ENCODE peak calls at places on chromosome 6, in five cellular contexts. X is pancreas, K is cardiac muscle cell, P is type B pancreatic cell, E is heart right ventricle. M is an unnamed sample.

GRCh38 chr6:169371344-169372144 is 117.9 kb upstream of the THBS2 start:
- DNase-seq in E (no peak), K (peak), X (no peak), P (no peak), M (no peak)

GRCh38 chr6:41846666-41847237 is 48.4 kb downstream of the USP49 start:
- DNase-seq in P (no peak), E (peak), K (peak), X (no peak), M (no peak)

GRCh38 chr6:118844915-118845314 is 49.0 kb upstream of the ASF1A start:
- DNase-seq in X (no peak), K (no peak), P (no peak), E (no peak), M (no peak)

GRCh38 chr6:134520181-134521115 is 202.5 kb upstream of the SGK1 start:
- DNase-seq in K (peak), E (no peak), X (no peak), P (no peak), M (no peak)

GRCh38 chr6:11902527-11902926 is 109.6 kb upstream of the HIVEP1 start:
- DNase-seq in X (no peak), P (no peak), K (no peak), E (no peak), M (no peak)

GRCh38 chr6:147268254-147268653 is 64.0 kb downstream of the STXBP5 start:
- DNase-seq in P (no peak), X (no peak), E (no peak), K (no peak), M (no peak)

GRCh38 chr6:159012201-159012600 is 12.2 kb upstream of the RSPH3 start:
- DNase-seq in P (no peak), E (no peak), X (no peak), K (peak), M (no peak)

GRCh38 chr6:48736486-48737206 is 625.6 kb upstream of the PTCHD4 start:
- DNase-seq in K (peak), P (no peak), E (no peak), X (no peak), M (no peak)

GRCh38 chr6:56335733-56336132 is 88.4 kb upstream of the COL21A1 start:
- DNase-seq in E (no peak), X (no peak), P (no peak), K (peak), M (no peak)

GRCh38 chr6:164336455-164336854 is 921.9 kb downstream of the QKI start:
- DNase-seq in X (no peak), E (no peak), K (no peak), P (no peak), M (no peak)

GRCh38 chr6:105993769-105994521 is 92.2 kb upstream of the PRDM1 start:
- DNase-seq in E (peak), P (no peak), X (no peak), K (peak), M (no peak)

GRCh38 chr6:25061289-25061945 is 125.7 kb upstream of the RIPOR2 start:
- DNase-seq in E (no peak), K (no peak), P (no peak), X (no peak), M (no peak)

GRCh38 chr6:79277109-79277508 is 42.6 kb upstream of the HMGN3 start:
- DNase-seq in X (no peak), E (no peak), P (no peak), K (peak), M (no peak)

GRCh38 chr6:144219056-144219685 is 66.0 kb upstream of the UTRN start:
- DNase-seq in X (no peak), K (peak), P (no peak), E (no peak), M (no peak)

GRCh38 chr6:105432797-105433196 is 29.9 kb upstream of the PREP start:
- DNase-seq in P (no peak), X (no peak), K (peak), E (no peak), M (no peak)

GRCh38 chr6:168314029-168314420 is 5.6 kb downstream of the DACT2 start:
- DNase-seq in P (no peak), E (no peak), X (no peak), K (no peak), M (peak)

GRCh38 chr6:82144007-82144851 is 103.3 kb downstream of the IBTK start:
- DNase-seq in E (peak), P (no peak), K (peak), X (no peak), M (no peak)

GRCh38 chr6:46098678-46099077 is 31.1 kb upstream of the ENPP4 start:
- DNase-seq in X (peak), P (no peak), E (peak), K (peak), M (no peak)

GRCh38 chr6:44662461-44663121 is 275.1 kb downstream of the CDC5L start:
- DNase-seq in P (no peak), E (no peak), K (peak), X (no peak), M (no peak)

GRCh38 chr6:22647671-22648070 is 78.3 kb downstream of the HDGFL1 start:
- DNase-seq in E (no peak), P (no peak), X (no peak), K (peak), M (no peak)

GRCh38 chr6:46191961-46192360 is 21.2 kb upstream of the ENPP5 start:
- DNase-seq in K (peak), E (no peak), P (no peak), X (no peak), M (no peak)

GRCh38 chr6:56490994-56491393 is 151.7 kb downstream of the DST start:
- DNase-seq in X (no peak), E (no peak), K (peak), P (no peak), M (no peak)

GRCh38 chr6:116667620-116668019 is 946 bp downstream of the ZUP1 start:
- DNase-seq in K (no peak), E (no peak), P (no peak), X (no peak), M (no peak)

GRCh38 chr6:131982740-131983259 is 31.6 kb upstream of the CCN2 start:
- DNase-seq in E (no peak), P (no peak), K (peak), X (no peak), M (no peak)

GRCh38 chr6:17962436-17963031 is 24.9 kb downstream of the KIF13A start:
- DNase-seq in X (no peak), P (no peak), E (peak), K (peak), M (no peak)

GRCh38 chr6:24228681-24229255 is 102.8 kb downstream of the NRSN1 start:
- DNase-seq in X (no peak), K (peak), E (no peak), P (no peak), M (no peak)

GRCh38 chr6:45681860-45682488 is 304.2 kb upstream of the SUPT3H start:
- DNase-seq in E (no peak), P (no peak), K (peak), X (no peak), M (no peak)

GRCh38 chr6:96783307-96783706 is 54.0 kb downstream of the GPR63 start:
- DNase-seq in K (no peak), E (no peak), P (no peak), X (no peak), M (no peak)

GRCh38 chr6:70133246-70133645 is 169.6 kb downstream of the COL9A1 start:
- DNase-seq in P (no peak), E (no peak), X (no peak), K (no peak), M (no peak)

DNA sequence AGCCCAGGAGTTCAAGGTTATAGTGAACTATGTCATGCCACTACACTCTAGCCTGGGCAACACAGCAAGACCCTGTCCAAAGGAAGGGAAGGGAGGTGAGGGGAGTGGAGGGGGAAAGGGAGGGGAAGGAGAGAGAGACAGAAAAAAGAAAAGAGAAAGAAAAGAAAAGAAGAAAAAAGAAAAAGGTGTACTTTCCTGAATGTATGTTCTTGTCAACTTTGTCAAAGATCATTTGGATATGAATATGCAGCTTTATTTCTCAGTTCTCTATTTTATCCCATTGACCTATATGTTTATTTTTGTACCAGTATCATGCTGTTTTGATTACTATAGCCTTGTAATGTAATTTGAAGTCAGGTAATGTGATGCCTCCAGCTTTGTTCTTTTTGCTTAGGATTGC is 30.9 kb upstream of the FKBP1C start:
- DNase-seq in P (no peak), X (no peak), E (no peak), K (no peak), M (no peak)
- TF ChIP-seq CTCF in P (no peak), X (no peak), E (no peak), K (no peak), M (no peak)

DNA sequence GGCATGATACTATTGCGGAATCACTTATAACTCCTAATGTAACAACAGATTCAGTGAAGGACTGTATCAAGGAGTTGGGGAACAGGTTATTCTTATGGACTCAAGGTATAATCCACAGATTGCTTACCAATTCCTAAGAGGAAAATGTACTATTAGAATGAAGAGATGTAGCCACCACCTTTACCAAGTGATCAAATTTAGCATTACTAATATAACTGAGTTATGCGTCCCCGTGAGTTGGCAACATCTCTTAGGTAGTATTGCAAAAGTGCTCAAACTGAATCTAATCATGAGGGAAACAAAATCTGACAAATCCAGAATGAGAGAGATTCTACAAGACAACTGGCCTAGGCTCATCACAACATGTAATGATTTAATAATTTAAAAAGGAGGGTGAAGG is 777 bp upstream of the SNRNP48 start:
- DNase-seq in E (no peak), X (no peak), P (no peak), K (no peak), M (no peak)
- TF ChIP-seq CTCF in E (no peak), X (no peak), P (no peak), K (no peak), M (no peak)

DNA sequence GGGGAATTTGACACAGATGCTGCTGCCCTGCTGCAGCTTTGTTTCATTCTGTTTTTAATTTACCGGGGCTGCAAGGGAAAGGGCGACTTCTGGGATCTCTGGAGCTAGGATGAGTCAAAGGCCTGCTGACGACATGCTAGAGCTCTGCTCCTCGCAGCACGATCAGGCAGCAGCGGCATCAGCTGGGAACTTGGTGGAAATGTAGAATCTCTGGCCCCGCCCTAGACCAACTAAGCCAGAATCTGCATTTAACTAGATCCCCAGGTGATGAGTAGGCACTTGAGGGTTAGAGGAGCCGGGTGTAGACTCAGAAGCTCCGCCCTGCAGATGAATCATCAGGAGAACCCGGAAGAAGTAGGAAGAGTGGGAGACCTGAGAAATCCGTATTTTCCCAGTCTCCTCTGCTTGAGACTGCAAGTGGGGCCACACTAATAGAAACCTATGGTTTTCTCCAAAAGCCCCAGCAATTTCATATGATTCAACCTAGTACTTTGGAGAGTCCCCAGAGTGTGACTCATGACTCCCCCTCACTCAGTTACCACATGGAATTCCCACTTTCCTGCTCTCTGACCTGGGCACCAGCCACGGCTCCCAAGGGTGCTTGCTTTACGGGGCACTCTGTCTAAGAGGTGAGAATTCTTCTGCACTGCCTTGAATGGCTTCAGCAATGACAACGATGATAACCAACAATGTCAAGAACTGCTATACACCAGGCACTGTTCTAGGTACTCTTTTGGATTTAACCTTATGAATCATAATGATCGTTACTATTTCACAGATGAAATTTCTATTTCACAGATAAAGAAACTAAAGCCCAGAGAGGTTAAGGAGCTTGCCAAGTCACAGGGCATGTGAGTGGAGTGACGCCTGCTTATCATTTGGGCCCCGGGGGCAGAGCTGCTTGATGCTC is 18.1 kb downstream of the TUBB2B start:
- DNase-seq in X (no peak), E (no peak), K (peak), P (no peak), M (peak)
- TF ChIP-seq CTCF in X (no peak), E (no peak), K (peak), P (no peak), M (peak)

DNA sequence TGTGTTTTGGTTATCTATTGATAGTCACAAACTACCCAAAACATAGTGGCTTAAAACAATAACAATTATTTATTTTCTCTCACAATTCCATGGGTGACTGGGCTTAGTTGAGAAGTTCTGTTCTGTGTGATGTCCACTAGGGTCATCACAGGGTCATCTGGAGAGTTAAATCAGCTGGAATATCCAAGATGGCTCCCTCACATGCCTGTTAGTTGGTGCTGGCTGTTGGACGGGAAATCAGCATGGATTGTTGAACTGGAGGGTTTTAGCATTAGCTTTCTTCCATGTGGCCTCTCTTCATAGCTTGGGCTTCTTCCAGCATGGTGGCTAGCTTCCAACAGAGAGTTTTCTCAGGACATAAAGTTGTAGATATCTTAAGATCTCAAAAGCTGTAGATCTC is 19.5 kb downstream of the MARCKS start:
- DNase-seq in E (no peak), X (no peak), K (no peak), P (no peak), M (no peak)
- TF ChIP-seq CTCF in E (no peak), X (no peak), K (no peak), P (no peak), M (no peak)

GRCh38 chr6:73285674-73286283 is 22.8 kb upstream of the KHDC1 start:
- DNase-seq in X (no peak), K (peak), P (no peak), E (no peak), M (no peak)
- TF ChIP-seq CTCF in X (no peak), K (peak), P (peak), E (peak), M (peak)

M was measured in osteocyte.